ENCODE peak calls at places on chromosomes 4 and X, in nine cellular contexts. One of them, this sample, is unnamed.

GRCh38 chr4:111681751-111682150 is 463.5 kb upstream of the FAM241A start:
- DNase-seq in lung microvascular endothelial cell: no peak
- DNase-seq in iPS-NIHi11: no peak
- DNase-seq in NCI-H1105 treated with DMSO at 0.1 percent for 48 hours: no peak
- DNase-seq in Kasumi-1: no peak
- DNase-seq in stimulated activated CD4-positive, alpha-beta T cell treated with anti-CD3 and anti-CD28 coated beads, Interleukin-15, amount 100 ng/mL, for 1 hour: no peak
- DNase-seq in H4: no peak
- DNase-seq in activated naive CD4-positive, alpha-beta T cell: no peak
- DNase-seq in HFF-Myc: no peak
- DNase-seq in this sample: no peak

GRCh38 chr4:53908661-53909078 is 155.7 kb downstream of the CHIC2 start:
- DNase-seq in lung microvascular endothelial cell: peak
- DNase-seq in iPS-NIHi11: peak
- DNase-seq in NCI-H1105 treated with DMSO at 0.1 percent for 48 hours: peak
- DNase-seq in Kasumi-1: peak
- DNase-seq in stimulated activated CD4-positive, alpha-beta T cell treated with anti-CD3 and anti-CD28 coated beads, Interleukin-15, amount 100 ng/mL, for 1 hour: no peak
- DNase-seq in H4: peak
- DNase-seq in activated naive CD4-positive, alpha-beta T cell: no peak
- DNase-seq in HFF-Myc: peak
- DNase-seq in this sample: peak

GRCh38 chrX:103688949-103689348 is 2.5 kb upstream of the MORF4L2 start:
- DNase-seq in lung microvascular endothelial cell: peak
- DNase-seq in iPS-NIHi11: no peak
- DNase-seq in NCI-H1105 treated with DMSO at 0.1 percent for 48 hours: peak
- DNase-seq in Kasumi-1: peak
- DNase-seq in stimulated activated CD4-positive, alpha-beta T cell treated with anti-CD3 and anti-CD28 coated beads, Interleukin-15, amount 100 ng/mL, for 1 hour: no peak
- DNase-seq in H4: peak
- DNase-seq in activated naive CD4-positive, alpha-beta T cell: no peak
- DNase-seq in HFF-Myc: no peak
- DNase-seq in this sample: peak

GRCh38 chr4:184386271-184386781 is 88.0 kb downstream of the IRF2 start:
- DNase-seq in lung microvascular endothelial cell: peak
- DNase-seq in iPS-NIHi11: peak
- DNase-seq in NCI-H1105 treated with DMSO at 0.1 percent for 48 hours: no peak
- DNase-seq in Kasumi-1: no peak
- DNase-seq in stimulated activated CD4-positive, alpha-beta T cell treated with anti-CD3 and anti-CD28 coated beads, Interleukin-15, amount 100 ng/mL, for 1 hour: no peak
- DNase-seq in H4: no peak
- DNase-seq in activated naive CD4-positive, alpha-beta T cell: no peak
- DNase-seq in HFF-Myc: no peak
- DNase-seq in this sample: no peak

GRCh38 chrX:40705658-40706312 is 29.6 kb downstream of the MED14 start:
- DNase-seq in lung microvascular endothelial cell: no peak
- DNase-seq in iPS-NIHi11: no peak
- DNase-seq in NCI-H1105 treated with DMSO at 0.1 percent for 48 hours: no peak
- DNase-seq in Kasumi-1: no peak
- DNase-seq in stimulated activated CD4-positive, alpha-beta T cell treated with anti-CD3 and anti-CD28 coated beads, Interleukin-15, amount 100 ng/mL, for 1 hour: no peak
- DNase-seq in H4: no peak
- DNase-seq in activated naive CD4-positive, alpha-beta T cell: no peak
- DNase-seq in HFF-Myc: no peak
- DNase-seq in this sample: no peak

GRCh38 chr4:183798921-183799307 is 106.2 kb upstream of the STOX2 start:
- DNase-seq in lung microvascular endothelial cell: no peak
- DNase-seq in iPS-NIHi11: no peak
- DNase-seq in NCI-H1105 treated with DMSO at 0.1 percent for 48 hours: no peak
- DNase-seq in Kasumi-1: peak
- DNase-seq in stimulated activated CD4-positive, alpha-beta T cell treated with anti-CD3 and anti-CD28 coated beads, Interleukin-15, amount 100 ng/mL, for 1 hour: no peak
- DNase-seq in H4: no peak
- DNase-seq in activated naive CD4-positive, alpha-beta T cell: no peak
- DNase-seq in HFF-Myc: no peak
- DNase-seq in this sample: no peak

GRCh38 chr4:34619531-34620109 is 1624.7 kb downstream of the ARAP2 start:
- DNase-seq in lung microvascular endothelial cell: no peak
- DNase-seq in iPS-NIHi11: no peak
- DNase-seq in NCI-H1105 treated with DMSO at 0.1 percent for 48 hours: no peak
- DNase-seq in Kasumi-1: no peak
- DNase-seq in stimulated activated CD4-positive, alpha-beta T cell treated with anti-CD3 and anti-CD28 coated beads, Interleukin-15, amount 100 ng/mL, for 1 hour: no peak
- DNase-seq in H4: peak
- DNase-seq in activated naive CD4-positive, alpha-beta T cell: no peak
- DNase-seq in HFF-Myc: peak
- DNase-seq in this sample: no peak

GRCh38 chr4:8176547-8177399 is 18.2 kb upstream of the ABLIM2 start:
- DNase-seq in lung microvascular endothelial cell: peak
- DNase-seq in iPS-NIHi11: peak
- DNase-seq in NCI-H1105 treated with DMSO at 0.1 percent for 48 hours: peak
- DNase-seq in Kasumi-1: peak
- DNase-seq in stimulated activated CD4-positive, alpha-beta T cell treated with anti-CD3 and anti-CD28 coated beads, Interleukin-15, amount 100 ng/mL, for 1 hour: no peak
- DNase-seq in H4: peak
- DNase-seq in activated naive CD4-positive, alpha-beta T cell: no peak
- DNase-seq in HFF-Myc: no peak
- DNase-seq in this sample: peak

GRCh38 chr4:106898621-106899230 is 137.4 kb downstream of the DKK2 start:
- DNase-seq in lung microvascular endothelial cell: peak
- DNase-seq in iPS-NIHi11: peak
- DNase-seq in NCI-H1105 treated with DMSO at 0.1 percent for 48 hours: peak
- DNase-seq in Kasumi-1: peak
- DNase-seq in stimulated activated CD4-positive, alpha-beta T cell treated with anti-CD3 and anti-CD28 coated beads, Interleukin-15, amount 100 ng/mL, for 1 hour: no peak
- DNase-seq in H4: peak
- DNase-seq in activated naive CD4-positive, alpha-beta T cell: no peak
- DNase-seq in HFF-Myc: peak
- DNase-seq in this sample: peak

GRCh38 chrX:151871244-151871643 is 41.4 kb upstream of the MAGEA4 start:
- DNase-seq in lung microvascular endothelial cell: peak
- DNase-seq in iPS-NIHi11: no peak
- DNase-seq in NCI-H1105 treated with DMSO at 0.1 percent for 48 hours: no peak
- DNase-seq in Kasumi-1: no peak
- DNase-seq in stimulated activated CD4-positive, alpha-beta T cell treated with anti-CD3 and anti-CD28 coated beads, Interleukin-15, amount 100 ng/mL, for 1 hour: no peak
- DNase-seq in H4: peak
- DNase-seq in activated naive CD4-positive, alpha-beta T cell: no peak
- DNase-seq in HFF-Myc: peak
- DNase-seq in this sample: no peak

GRCh38 chr4:75391489-75392166 is 122.6 kb downstream of the RCHY1 start:
- DNase-seq in lung microvascular endothelial cell: no peak
- DNase-seq in iPS-NIHi11: no peak
- DNase-seq in NCI-H1105 treated with DMSO at 0.1 percent for 48 hours: no peak
- DNase-seq in Kasumi-1: no peak
- DNase-seq in stimulated activated CD4-positive, alpha-beta T cell treated with anti-CD3 and anti-CD28 coated beads, Interleukin-15, amount 100 ng/mL, for 1 hour: no peak
- DNase-seq in H4: no peak
- DNase-seq in activated naive CD4-positive, alpha-beta T cell: no peak
- DNase-seq in HFF-Myc: no peak
- DNase-seq in this sample: no peak

GRCh38 chr4:36046026-36046425 is 198.3 kb downstream of the ARAP2 start:
- DNase-seq in lung microvascular endothelial cell: no peak
- DNase-seq in iPS-NIHi11: no peak
- DNase-seq in NCI-H1105 treated with DMSO at 0.1 percent for 48 hours: no peak
- DNase-seq in Kasumi-1: no peak
- DNase-seq in stimulated activated CD4-positive, alpha-beta T cell treated with anti-CD3 and anti-CD28 coated beads, Interleukin-15, amount 100 ng/mL, for 1 hour: no peak
- DNase-seq in H4: no peak
- DNase-seq in activated naive CD4-positive, alpha-beta T cell: no peak
- DNase-seq in HFF-Myc: no peak
- DNase-seq in this sample: no peak

GRCh38 chr4:164116286-164116685 is 621.8 kb downstream of the TMA16 start:
- DNase-seq in lung microvascular endothelial cell: no peak
- DNase-seq in iPS-NIHi11: no peak
- DNase-seq in NCI-H1105 treated with DMSO at 0.1 percent for 48 hours: no peak
- DNase-seq in Kasumi-1: no peak
- DNase-seq in stimulated activated CD4-positive, alpha-beta T cell treated with anti-CD3 and anti-CD28 coated beads, Interleukin-15, amount 100 ng/mL, for 1 hour: no peak
- DNase-seq in H4: no peak
- DNase-seq in activated naive CD4-positive, alpha-beta T cell: no peak
- DNase-seq in HFF-Myc: no peak
- DNase-seq in this sample: no peak

GRCh38 chr4:147288512-147288911 is 192.4 kb upstream of the EDNRA start:
- DNase-seq in lung microvascular endothelial cell: no peak
- DNase-seq in iPS-NIHi11: no peak
- DNase-seq in NCI-H1105 treated with DMSO at 0.1 percent for 48 hours: no peak
- DNase-seq in Kasumi-1: no peak
- DNase-seq in stimulated activated CD4-positive, alpha-beta T cell treated with anti-CD3 and anti-CD28 coated beads, Interleukin-15, amount 100 ng/mL, for 1 hour: no peak
- DNase-seq in H4: no peak
- DNase-seq in activated naive CD4-positive, alpha-beta T cell: no peak
- DNase-seq in HFF-Myc: no peak
- DNase-seq in this sample: no peak

GRCh38 chr4:130210871-130211270 is 1114.9 kb downstream of the C4orf33 start:
- DNase-seq in lung microvascular endothelial cell: no peak
- DNase-seq in iPS-NIHi11: no peak
- DNase-seq in NCI-H1105 treated with DMSO at 0.1 percent for 48 hours: no peak
- DNase-seq in Kasumi-1: no peak
- DNase-seq in stimulated activated CD4-positive, alpha-beta T cell treated with anti-CD3 and anti-CD28 coated beads, Interleukin-15, amount 100 ng/mL, for 1 hour: no peak
- DNase-seq in H4: peak
- DNase-seq in activated naive CD4-positive, alpha-beta T cell: no peak
- DNase-seq in HFF-Myc: no peak
- DNase-seq in this sample: peak

GRCh38 chr4:90183254-90183653 is 56.1 kb downstream of the CCSER1 start:
- DNase-seq in lung microvascular endothelial cell: no peak
- DNase-seq in iPS-NIHi11: no peak
- DNase-seq in NCI-H1105 treated with DMSO at 0.1 percent for 48 hours: no peak
- DNase-seq in Kasumi-1: no peak
- DNase-seq in stimulated activated CD4-positive, alpha-beta T cell treated with anti-CD3 and anti-CD28 coated beads, Interleukin-15, amount 100 ng/mL, for 1 hour: no peak
- DNase-seq in H4: no peak
- DNase-seq in activated naive CD4-positive, alpha-beta T cell: no peak
- DNase-seq in HFF-Myc: no peak
- DNase-seq in this sample: no peak

GRCh38 chr4:165294907-165295306 is 32.6 kb upstream of the MSMO1 start:
- DNase-seq in lung microvascular endothelial cell: no peak
- DNase-seq in iPS-NIHi11: peak
- DNase-seq in NCI-H1105 treated with DMSO at 0.1 percent for 48 hours: no peak
- DNase-seq in Kasumi-1: no peak
- DNase-seq in stimulated activated CD4-positive, alpha-beta T cell treated with anti-CD3 and anti-CD28 coated beads, Interleukin-15, amount 100 ng/mL, for 1 hour: no peak
- DNase-seq in H4: no peak
- DNase-seq in activated naive CD4-positive, alpha-beta T cell: no peak
- DNase-seq in HFF-Myc: no peak
- DNase-seq in this sample: no peak

GRCh38 chrX:31251336-31251735 is 179.5 kb upstream of the FTHL17 start:
- DNase-seq in lung microvascular endothelial cell: no peak
- DNase-seq in iPS-NIHi11: no peak
- DNase-seq in NCI-H1105 treated with DMSO at 0.1 percent for 48 hours: no peak
- DNase-seq in Kasumi-1: no peak
- DNase-seq in stimulated activated CD4-positive, alpha-beta T cell treated with anti-CD3 and anti-CD28 coated beads, Interleukin-15, amount 100 ng/mL, for 1 hour: no peak
- DNase-seq in H4: no peak
- DNase-seq in activated naive CD4-positive, alpha-beta T cell: no peak
- DNase-seq in HFF-Myc: no peak
- DNase-seq in this sample: no peak

GRCh38 chrX:39910651-39911050 is 187.1 kb downstream of the BCOR start:
- DNase-seq in lung microvascular endothelial cell: no peak
- DNase-seq in iPS-NIHi11: no peak
- DNase-seq in NCI-H1105 treated with DMSO at 0.1 percent for 48 hours: no peak
- DNase-seq in Kasumi-1: no peak
- DNase-seq in stimulated activated CD4-positive, alpha-beta T cell treated with anti-CD3 and anti-CD28 coated beads, Interleukin-15, amount 100 ng/mL, for 1 hour: no peak
- DNase-seq in H4: no peak
- DNase-seq in activated naive CD4-positive, alpha-beta T cell: no peak
- DNase-seq in HFF-Myc: no peak
- DNase-seq in this sample: no peak

GRCh38 chr4:1784395-1784788 is 8.7 kb upstream of the FGFR3 start:
- DNase-seq in lung microvascular endothelial cell: no peak
- DNase-seq in iPS-NIHi11: no peak
- DNase-seq in NCI-H1105 treated with DMSO at 0.1 percent for 48 hours: no peak
- DNase-seq in Kasumi-1: no peak
- DNase-seq in stimulated activated CD4-positive, alpha-beta T cell treated with anti-CD3 and anti-CD28 coated beads, Interleukin-15, amount 100 ng/mL, for 1 hour: no peak
- DNase-seq in H4: no peak
- DNase-seq in activated naive CD4-positive, alpha-beta T cell: no peak
- DNase-seq in HFF-Myc: no peak
- DNase-seq in this sample: no peak

GRCh38 chr4:110675406-110675805 is 52.5 kb upstream of the PITX2 start:
- DNase-seq in lung microvascular endothelial cell: no peak
- DNase-seq in iPS-NIHi11: no peak
- DNase-seq in NCI-H1105 treated with DMSO at 0.1 percent for 48 hours: no peak
- DNase-seq in Kasumi-1: no peak
- DNase-seq in stimulated activated CD4-positive, alpha-beta T cell treated with anti-CD3 and anti-CD28 coated beads, Interleukin-15, amount 100 ng/mL, for 1 hour: no peak
- DNase-seq in H4: no peak
- DNase-seq in activated naive CD4-positive, alpha-beta T cell: no peak
- DNase-seq in HFF-Myc: no peak
- DNase-seq in this sample: no peak

GRCh38 chrX:4851534-4851933 is 1138.1 kb upstream of the PRKX start:
- DNase-seq in lung microvascular endothelial cell: no peak
- DNase-seq in iPS-NIHi11: no peak
- DNase-seq in NCI-H1105 treated with DMSO at 0.1 percent for 48 hours: no peak
- DNase-seq in Kasumi-1: no peak
- DNase-seq in stimulated activated CD4-positive, alpha-beta T cell treated with anti-CD3 and anti-CD28 coated beads, Interleukin-15, amount 100 ng/mL, for 1 hour: no peak
- DNase-seq in H4: no peak
- DNase-seq in activated naive CD4-positive, alpha-beta T cell: no peak
- DNase-seq in HFF-Myc: no peak
- DNase-seq in this sample: no peak

GRCh38 chr4:6527683-6528595 is 47.0 kb upstream of the MAN2B2 start:
- DNase-seq in lung microvascular endothelial cell: no peak
- DNase-seq in iPS-NIHi11: no peak
- DNase-seq in NCI-H1105 treated with DMSO at 0.1 percent for 48 hours: no peak
- DNase-seq in Kasumi-1: no peak
- DNase-seq in stimulated activated CD4-positive, alpha-beta T cell treated with anti-CD3 and anti-CD28 coated beads, Interleukin-15, amount 100 ng/mL, for 1 hour: no peak
- DNase-seq in H4: no peak
- DNase-seq in activated naive CD4-positive, alpha-beta T cell: no peak
- DNase-seq in HFF-Myc: no peak
- DNase-seq in this sample: no peak

GRCh38 chr4:141884070-141884469 is 247.7 kb downstream of the IL15 start:
- DNase-seq in lung microvascular endothelial cell: no peak
- DNase-seq in iPS-NIHi11: no peak
- DNase-seq in NCI-H1105 treated with DMSO at 0.1 percent for 48 hours: no peak
- DNase-seq in Kasumi-1: no peak
- DNase-seq in stimulated activated CD4-positive, alpha-beta T cell treated with anti-CD3 and anti-CD28 coated beads, Interleukin-15, amount 100 ng/mL, for 1 hour: no peak
- DNase-seq in H4: no peak
- DNase-seq in activated naive CD4-positive, alpha-beta T cell: no peak
- DNase-seq in HFF-Myc: no peak
- DNase-seq in this sample: peak

GRCh38 chrX:114782925-114783324 is 199.0 kb downstream of the HTR2C start:
- DNase-seq in lung microvascular endothelial cell: no peak
- DNase-seq in iPS-NIHi11: no peak
- DNase-seq in NCI-H1105 treated with DMSO at 0.1 percent for 48 hours: no peak
- DNase-seq in Kasumi-1: no peak
- DNase-seq in stimulated activated CD4-positive, alpha-beta T cell treated with anti-CD3 and anti-CD28 coated beads, Interleukin-15, amount 100 ng/mL, for 1 hour: no peak
- DNase-seq in H4: no peak
- DNase-seq in activated naive CD4-positive, alpha-beta T cell: no peak
- DNase-seq in HFF-Myc: no peak
- DNase-seq in this sample: no peak

GRCh38 chr4:38529189-38530115 is 134.5 kb upstream of the KLF3 start:
- DNase-seq in lung microvascular endothelial cell: peak
- DNase-seq in iPS-NIHi11: peak
- DNase-seq in NCI-H1105 treated with DMSO at 0.1 percent for 48 hours: no peak
- DNase-seq in Kasumi-1: peak
- DNase-seq in stimulated activated CD4-positive, alpha-beta T cell treated with anti-CD3 and anti-CD28 coated beads, Interleukin-15, amount 100 ng/mL, for 1 hour: no peak
- DNase-seq in H4: no peak
- DNase-seq in activated naive CD4-positive, alpha-beta T cell: no peak
- DNase-seq in HFF-Myc: no peak
- DNase-seq in this sample: no peak

GRCh38 chrX:138858438-138858837 is 146.9 kb upstream of the FGF13 start:
- DNase-seq in lung microvascular endothelial cell: peak
- DNase-seq in iPS-NIHi11: no peak
- DNase-seq in NCI-H1105 treated with DMSO at 0.1 percent for 48 hours: no peak
- DNase-seq in Kasumi-1: no peak
- DNase-seq in stimulated activated CD4-positive, alpha-beta T cell treated with anti-CD3 and anti-CD28 coated beads, Interleukin-15, amount 100 ng/mL, for 1 hour: no peak
- DNase-seq in H4: peak
- DNase-seq in activated naive CD4-positive, alpha-beta T cell: no peak
- DNase-seq in HFF-Myc: no peak
- DNase-seq in this sample: peak

GRCh38 chr4:33494150-33494549 is 2750.2 kb downstream of the ARAP2 start:
- DNase-seq in lung microvascular endothelial cell: no peak
- DNase-seq in iPS-NIHi11: no peak
- DNase-seq in NCI-H1105 treated with DMSO at 0.1 percent for 48 hours: no peak
- DNase-seq in Kasumi-1: no peak
- DNase-seq in stimulated activated CD4-positive, alpha-beta T cell treated with anti-CD3 and anti-CD28 coated beads, Interleukin-15, amount 100 ng/mL, for 1 hour: no peak
- DNase-seq in H4: peak
- DNase-seq in activated naive CD4-positive, alpha-beta T cell: no peak
- DNase-seq in HFF-Myc: no peak
- DNase-seq in this sample: no peak

GRCh38 chr4:116824172-116824571 is 261.2 kb downstream of the TRAM1L1 start:
- DNase-seq in lung microvascular endothelial cell: no peak
- DNase-seq in iPS-NIHi11: no peak
- DNase-seq in NCI-H1105 treated with DMSO at 0.1 percent for 48 hours: no peak
- DNase-seq in Kasumi-1: no peak
- DNase-seq in stimulated activated CD4-positive, alpha-beta T cell treated with anti-CD3 and anti-CD28 coated beads, Interleukin-15, amount 100 ng/mL, for 1 hour: no peak
- DNase-seq in H4: no peak
- DNase-seq in activated naive CD4-positive, alpha-beta T cell: no peak
- DNase-seq in HFF-Myc: no peak
- DNase-seq in this sample: no peak

GRCh38 chr4:77022581-77023133 is 53.1 kb downstream of the CCNI start:
- DNase-seq in lung microvascular endothelial cell: no peak
- DNase-seq in iPS-NIHi11: peak
- DNase-seq in NCI-H1105 treated with DMSO at 0.1 percent for 48 hours: no peak
- DNase-seq in Kasumi-1: no peak
- DNase-seq in stimulated activated CD4-positive, alpha-beta T cell treated with anti-CD3 and anti-CD28 coated beads, Interleukin-15, amount 100 ng/mL, for 1 hour: no peak
- DNase-seq in H4: peak
- DNase-seq in activated naive CD4-positive, alpha-beta T cell: no peak
- DNase-seq in HFF-Myc: no peak
- DNase-seq in this sample: peak

GRCh38 chr4:109436504-109436903 is 2.9 kb downstream of the SEC24B start:
- DNase-seq in lung microvascular endothelial cell: no peak
- DNase-seq in iPS-NIHi11: no peak
- DNase-seq in NCI-H1105 treated with DMSO at 0.1 percent for 48 hours: no peak
- DNase-seq in Kasumi-1: no peak
- DNase-seq in stimulated activated CD4-positive, alpha-beta T cell treated with anti-CD3 and anti-CD28 coated beads, Interleukin-15, amount 100 ng/mL, for 1 hour: no peak
- DNase-seq in H4: no peak
- DNase-seq in activated naive CD4-positive, alpha-beta T cell: no peak
- DNase-seq in HFF-Myc: no peak
- DNase-seq in this sample: no peak

This sample was measured in A673.